ENCODE peak calls at places on chromosomes 7 and 10, in seven cellular contexts. D, C, J, B, P, U and X are unnamed samples.

GRCh38 chr7:75861636-75862035 is 17.2 kb upstream of the RHBDD2 start:
- DNase-seq in D (no peak), C (no peak), J (no peak), B (no peak), P (no peak), U (no peak), X (no peak)

GRCh38 chr10:27366769-27367168 is 126.2 kb upstream of the ACBD5 start:
- DNase-seq in D (no peak), C (peak), J (no peak), B (no peak), P (no peak), U (no peak), X (no peak)

GRCh38 chr7:630539-630938 is 96.0 kb upstream of the DNAAF5 start:
- DNase-seq in D (no peak), C (no peak), J (no peak), B (no peak), P (no peak), U (no peak), X (no peak)

GRCh38 chr7:93265220-93265619 is 33.1 kb downstream of the VPS50 start:
- DNase-seq in D (no peak), C (no peak), J (peak), B (no peak), P (no peak), U (no peak), X (no peak)

GRCh38 chr10:28592953-28593352 is 60.0 kb downstream of the WAC start:
- DNase-seq in D (peak), C (no peak), J (peak), B (no peak), P (no peak), U (no peak), X (no peak)

GRCh38 chr7:5448378-5449042 is 24.9 kb upstream of the TNRC18 start:
- DNase-seq in D (no peak), C (no peak), J (no peak), B (peak), P (no peak), U (no peak), X (no peak)

GRCh38 chr10:86411281-86411841 is 44.8 kb upstream of the GRID1 start:
- DNase-seq in D (no peak), C (no peak), J (peak), B (no peak), P (peak), U (no peak), X (no peak)

GRCh38 chr10:114304566-114305421 is 65.7 kb downstream of the VWA2 start:
- DNase-seq in D (no peak), C (peak), J (no peak), B (peak), P (no peak), U (peak), X (peak)

GRCh38 chr7:132750530-132751281 is 174.4 kb upstream of the PLXNA4 start:
- DNase-seq in D (no peak), C (no peak), J (no peak), B (no peak), P (no peak), U (no peak), X (no peak)

GRCh38 chr7:22332481-22332880 is 24.5 kb downstream of the RAPGEF5 start:
- DNase-seq in D (no peak), C (no peak), J (no peak), B (no peak), P (no peak), U (no peak), X (no peak)

GRCh38 chr10:89346264-89346971 is 18.6 kb downstream of the IFIT3 start:
- DNase-seq in D (no peak), C (no peak), J (peak), B (no peak), P (no peak), U (no peak), X (no peak)

GRCh38 chr10:125377368-125377767 is 217.0 kb upstream of the CTBP2 start:
- DNase-seq in D (no peak), C (no peak), J (no peak), B (no peak), P (no peak), U (no peak), X (no peak)

GRCh38 chr7:150722403-150723065 is 6.1 kb downstream of the GIMAP1 start:
- DNase-seq in D (no peak), C (no peak), J (no peak), B (no peak), P (no peak), U (no peak), X (no peak)

GRCh38 chr7:72446566-72447462 is 34.7 kb upstream of the CALN1 start:
- DNase-seq in D (no peak), C (no peak), J (no peak), B (no peak), P (no peak), U (no peak), X (no peak)

GRCh38 chr7:135993950-135994349 is 16.8 kb upstream of the MTPN start:
- DNase-seq in D (no peak), C (no peak), J (no peak), B (no peak), P (no peak), U (no peak), X (no peak)

GRCh38 chr10:121608669-121609190 is 10.5 kb upstream of the FGFR2 start:
- DNase-seq in D (peak), C (peak), J (peak), B (peak), P (no peak), U (peak), X (peak)

GRCh38 chr7:18457832-18458231 is 37.7 kb upstream of the HDAC9 start:
- DNase-seq in D (no peak), C (no peak), J (no peak), B (no peak), P (no peak), U (no peak), X (no peak)

GRCh38 chr7:52091101-52091500 is 774.5 kb upstream of the COBL start:
- DNase-seq in D (no peak), C (no peak), J (no peak), B (no peak), P (no peak), U (no peak), X (no peak)

GRCh38 chr10:30557884-30558283 is 71.7 kb downstream of the LYZL2 start:
- DNase-seq in D (peak), C (no peak), J (peak), B (no peak), P (no peak), U (no peak), X (no peak)

GRCh38 chr10:110993024-110993693 is 73.8 kb downstream of the SHOC2 start:
- DNase-seq in D (no peak), C (no peak), J (no peak), B (no peak), P (peak), U (no peak), X (no peak)

GRCh38 chr10:5861269-5862031 is 28.2 kb downstream of the ANKRD16 start:
- DNase-seq in D (peak), C (no peak), J (peak), B (no peak), P (no peak), U (no peak), X (no peak)

GRCh38 chr7:103752995-103753394 is 236.5 kb downstream of the RELN start:
- DNase-seq in D (peak), C (no peak), J (no peak), B (no peak), P (no peak), U (no peak), X (no peak)

GRCh38 chr10:110502851-110503301 is 5.2 kb downstream of the DUSP5 start:
- DNase-seq in D (peak), C (peak), J (no peak), B (no peak), P (peak), U (no peak), X (no peak)

GRCh38 chr7:107854454-107854853 is 36.5 kb upstream of the DLD start:
- DNase-seq in D (no peak), C (no peak), J (no peak), B (no peak), P (no peak), U (no peak), X (no peak)

GRCh38 chr10:50846753-50847152 is 38.7 kb downstream of the A1CF start:
- DNase-seq in D (no peak), C (no peak), J (no peak), B (no peak), P (no peak), U (no peak), X (no peak)

GRCh38 chr10:124562425-124563060 is 100.9 kb downstream of the LHPP start:
- DNase-seq in D (no peak), C (no peak), J (no peak), B (no peak), P (no peak), U (no peak), X (no peak)

GRCh38 chr10:12973149-12973718 is 28.3 kb downstream of the CCDC3 start:
- DNase-seq in D (no peak), C (no peak), J (no peak), B (no peak), P (no peak), U (no peak), X (no peak)

GRCh38 chr10:129864601-129865126 is 99.4 kb downstream of the EBF3 start:
- DNase-seq in D (no peak), C (no peak), J (no peak), B (no peak), P (no peak), U (no peak), X (no peak)

GRCh38 chr7:27737178-27737577 is 2.8 kb upstream of the TAX1BP1 start:
- DNase-seq in D (no peak), C (no peak), J (no peak), B (no peak), P (no peak), U (no peak), X (no peak)

GRCh38 chr7:27737591-27737990 is 2.4 kb upstream of the TAX1BP1 start:
- DNase-seq in D (no peak), C (no peak), J (no peak), B (no peak), P (no peak), U (no peak), X (no peak)

GRCh38 chr7:27739301-27739913 is 555 bp upstream of the TAX1BP1 start:
- DNase-seq in D (peak), C (no peak), J (no peak), B (peak), P (no peak), U (no peak), X (no peak)

GRCh38 chr7:27740449-27741086 is 606 bp downstream of the TAX1BP1 start:
- DNase-seq in D (peak), C (peak), J (peak), B (peak), P (peak), U (peak), X (peak)

DNA sequence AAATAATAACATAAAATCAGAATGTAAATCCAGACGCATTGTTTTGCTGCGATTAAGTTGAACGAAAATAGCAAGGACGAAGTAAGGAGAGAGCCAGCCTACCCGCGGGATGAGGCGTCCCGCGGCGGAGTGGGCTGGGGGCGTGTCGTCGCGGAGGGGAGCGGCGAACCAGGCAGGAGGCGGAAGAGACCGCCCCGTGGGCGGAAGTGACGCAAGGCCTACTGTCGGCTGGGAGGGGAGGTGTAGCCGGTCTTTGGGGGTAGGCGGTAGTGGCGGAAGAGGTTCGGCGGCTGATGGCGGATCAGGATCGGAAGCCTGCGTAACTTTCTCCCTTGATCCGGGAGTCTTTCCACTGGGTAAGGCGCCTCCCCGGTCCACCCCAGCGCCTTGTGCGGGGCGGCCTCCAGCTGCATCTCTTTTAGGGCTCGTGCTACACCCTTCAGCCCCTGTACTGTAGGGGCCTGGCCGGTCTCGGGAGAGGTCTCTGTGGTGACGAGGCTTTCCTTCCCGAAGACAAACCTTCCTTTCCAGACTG is at the start of gene TAX1BP1:
- DNase-seq in D (peak), C (peak), J (peak), B (peak), P (peak), U (peak), X (peak)
- TF ChIP-seq POLR2AphosphoS5 in D (peak), C (peak), J (peak), B (peak), P (peak), U (peak), X (peak)

DNA sequence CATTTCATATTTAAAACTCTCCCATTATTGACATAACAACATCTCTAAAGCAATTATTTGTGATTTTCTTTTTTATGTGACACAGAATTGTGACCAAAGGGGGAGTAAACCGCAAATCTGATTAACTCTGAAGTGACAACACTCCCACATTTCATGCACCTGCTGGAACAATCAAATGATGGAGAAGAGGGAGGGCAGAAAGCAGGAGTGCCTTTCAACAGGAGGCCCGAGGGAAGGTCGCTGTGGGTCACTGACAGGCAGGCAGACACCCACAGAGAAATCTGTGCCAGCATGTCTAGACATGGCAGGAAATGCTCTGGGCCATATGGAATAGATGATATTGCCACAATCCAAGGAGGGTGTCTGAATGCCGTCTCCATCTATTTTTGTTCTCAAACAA is 247.3 kb downstream of the DOCK4 start:
- DNase-seq in D (no peak), C (no peak), J (no peak), B (peak), P (no peak), U (no peak), X (no peak)
- TF ChIP-seq TAF1 in D (no peak), C (no peak), J (no peak), B (no peak), P (no peak), U (no peak), X (no peak)

GRCh38 chr10:95758351-95759025 is 2.5 kb downstream of the ENTPD1 start:
- DNase-seq in D (peak), C (no peak), J (no peak), B (no peak), P (peak), U (no peak), X (no peak)

GRCh38 chr10:95759233-95759826 is 3.4 kb downstream of the ENTPD1 start:
- DNase-seq in D (no peak), C (no peak), J (no peak), B (no peak), P (no peak), U (no peak), X (no peak)

GRCh38 chr10:95756796-95757657 is 1.1 kb downstream of the ENTPD1 start:
- DNase-seq in D (no peak), C (no peak), J (no peak), B (no peak), P (peak), U (no peak), X (no peak)

GRCh38 chr10:95756061-95756751 is at the start of gene ENTPD1:
- DNase-seq in D (no peak), C (no peak), J (no peak), B (no peak), P (peak), U (no peak), X (no peak)

DNA sequence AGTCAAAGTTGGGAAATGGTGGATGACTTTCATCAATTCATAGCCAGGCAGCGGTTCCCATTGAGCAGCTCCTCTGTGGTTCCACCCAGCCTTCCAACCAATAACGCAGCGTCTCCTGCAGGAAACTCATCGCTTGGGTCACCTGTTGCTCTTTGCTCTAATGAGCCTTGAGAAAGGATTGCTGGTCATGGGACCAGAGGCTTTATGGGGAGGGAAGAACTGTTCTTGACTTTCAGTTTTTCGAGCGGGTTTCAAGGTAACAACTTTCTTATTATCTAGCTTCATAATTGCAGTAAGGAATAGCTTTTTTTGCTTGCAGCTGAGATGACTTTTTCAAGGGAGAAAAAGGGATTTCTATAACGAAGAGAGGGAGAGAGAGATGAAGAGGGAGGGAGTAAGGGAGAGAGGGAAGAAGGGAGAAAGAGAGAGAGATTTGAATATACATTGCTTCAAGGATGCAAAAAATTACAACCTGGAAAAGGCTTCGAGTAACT is 405 bp upstream of the ENTPD1 start:
- DNase-seq in D (peak), C (no peak), J (peak), B (no peak), P (peak), U (no peak), X (no peak)
- TF ChIP-seq POLR2AphosphoS5 in D (no peak), C (peak), J (no peak), B (no peak), P (peak), U (no peak), X (peak)

DNA sequence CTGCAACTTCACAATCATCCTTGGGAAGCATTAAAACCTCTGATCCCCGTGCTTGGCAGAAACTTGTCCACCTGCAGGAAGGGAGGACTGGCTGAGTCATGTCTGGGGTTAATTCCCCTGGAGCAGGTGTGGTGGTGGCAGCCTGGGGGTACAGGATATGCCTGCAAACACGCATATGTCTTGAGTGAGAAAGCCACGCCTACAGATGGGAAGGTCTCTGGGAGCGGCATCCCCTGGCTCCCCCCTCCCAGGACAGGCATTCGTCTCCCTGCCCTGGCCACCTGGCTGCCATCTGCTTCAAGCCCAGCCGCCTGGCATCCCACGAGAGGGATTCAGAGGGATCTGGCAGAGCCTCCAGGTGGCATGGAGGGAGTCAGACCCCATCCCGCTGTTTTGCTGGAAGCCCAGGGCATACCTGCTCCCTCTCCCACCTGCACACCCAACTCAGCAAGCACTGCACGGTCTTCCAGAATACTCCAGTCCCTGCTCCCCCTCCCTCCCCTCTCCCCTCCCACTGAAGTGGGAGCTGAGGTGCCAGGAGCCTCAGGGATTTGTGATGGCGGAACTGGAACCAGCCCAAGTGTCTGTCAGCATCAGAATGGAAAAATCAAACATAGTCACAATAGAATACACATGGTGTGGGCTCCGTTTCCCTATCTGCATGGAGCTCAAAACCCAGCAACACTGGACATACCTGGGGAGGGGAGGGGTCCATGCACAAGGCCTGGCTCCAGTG is 61.0 kb downstream of the CAMK2B start:
- DNase-seq in D (no peak), C (no peak), J (no peak), B (peak), P (no peak), U (no peak), X (no peak)
- TF ChIP-seq TAF1 in D (no peak), C (no peak), J (no peak), B (no peak), P (no peak), U (no peak), X (no peak)

DNA sequence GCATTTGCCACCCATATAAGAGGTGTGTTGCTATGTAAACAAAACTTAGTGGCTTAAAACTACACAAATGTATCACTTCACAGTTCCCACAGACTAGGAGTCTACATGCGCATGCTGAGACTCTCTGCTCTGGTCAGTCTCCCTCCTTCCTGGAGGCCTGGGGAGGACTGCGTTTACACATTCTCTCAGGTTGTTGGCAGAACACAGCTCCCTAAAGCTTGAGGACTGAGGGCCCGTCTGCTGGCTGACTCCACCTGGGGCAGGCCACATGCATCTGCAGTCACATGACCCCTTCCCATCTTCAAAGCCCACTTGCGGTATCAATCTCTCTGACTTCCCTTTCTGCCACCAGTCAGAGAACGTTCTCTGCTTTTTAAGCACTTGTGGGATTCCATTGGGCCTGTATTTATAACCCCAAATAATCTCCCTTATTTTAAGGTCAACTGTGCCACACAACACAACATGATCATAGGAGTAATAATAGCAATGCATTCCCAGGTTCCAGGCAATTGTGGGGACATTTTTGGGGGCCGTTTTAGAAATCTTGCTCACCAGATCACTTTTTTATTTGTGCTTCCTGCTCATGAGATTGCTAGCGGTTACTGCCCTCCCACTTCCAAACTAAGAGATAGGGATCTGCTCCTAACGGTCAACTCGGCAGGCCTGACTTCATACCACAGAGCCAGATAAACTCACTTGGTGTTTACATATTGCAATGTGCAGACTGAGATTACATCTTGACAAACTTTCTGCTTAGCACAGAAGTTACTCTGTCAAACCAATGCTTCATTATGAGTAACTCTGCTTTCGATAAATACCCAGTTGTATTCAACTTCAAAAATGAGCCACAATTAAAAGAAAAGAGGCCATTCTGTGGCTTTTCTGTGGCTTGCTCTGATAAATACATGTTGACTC is 96.3 kb downstream of the ALOX5 start:
- DNase-seq in D (peak), C (no peak), J (peak), B (peak), P (no peak), U (no peak), X (no peak)
- TF ChIP-seq POLR2AphosphoS5 in D (peak), C (no peak), J (no peak), B (no peak), P (peak), U (no peak), X (no peak)

DNA sequence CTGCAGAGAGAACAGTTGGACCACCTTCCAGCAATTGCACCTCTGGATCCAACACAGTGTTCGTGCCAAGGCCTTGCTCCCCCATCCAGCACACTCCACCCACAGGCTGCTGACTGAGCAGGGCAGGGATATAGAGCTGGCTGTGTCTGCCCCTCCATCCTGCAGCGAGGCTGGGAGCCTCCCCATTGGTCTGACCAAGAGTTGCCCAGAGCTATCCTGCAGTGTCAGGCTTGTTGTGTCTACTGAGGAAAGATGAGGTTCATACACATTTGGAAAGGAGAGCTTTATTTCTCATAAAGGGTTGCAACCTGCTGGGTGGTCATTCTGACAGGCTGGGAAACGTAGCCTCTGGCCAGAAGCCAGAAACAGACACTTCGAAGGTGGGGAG is 27.1 kb downstream of the PRF1 start:
- DNase-seq in D (no peak), C (no peak), J (no peak), B (no peak), P (no peak), U (no peak), X (no peak)
- TF ChIP-seq TAF1 in D (no peak), C (no peak), J (no peak), B (no peak), P (no peak), U (no peak), X (no peak)